ENCODE peak calls at places on chromosome 14, in four cellular contexts. One of them, this sample, is unnamed.

GRCh38 chr14:92135269-92135668 is 13.5 kb downstream of the CPSF2 start:
- DNase-seq in GM12865: peak
- DNase-seq in IMR-90: peak
- DNase-seq in heart right ventricle: no peak
- DNase-seq in this sample: peak

GRCh38 chr14:33590891-33591630 is 359.8 kb downstream of the EGLN3 start:
- DNase-seq in GM12865: no peak
- DNase-seq in heart right ventricle: no peak
- DNase-seq in IMR-90: no peak
- DNase-seq in this sample: no peak

GRCh38 chr14:96363751-96364336 is 518 bp downstream of the GSKIP start:
- DNase-seq in IMR-90: peak
- DNase-seq in heart right ventricle: no peak
- DNase-seq in GM12865: peak
- DNase-seq in this sample: no peak

GRCh38 chr14:76259029-76259735 is 107.5 kb downstream of the GPATCH2L start:
- DNase-seq in IMR-90: no peak
- DNase-seq in heart right ventricle: no peak
- DNase-seq in GM12865: no peak
- DNase-seq in this sample: no peak

GRCh38 chr14:103209054-103209453 is 85.8 kb downstream of the TNFAIP2 start:
- DNase-seq in IMR-90: no peak
- DNase-seq in GM12865: no peak
- DNase-seq in heart right ventricle: no peak
- DNase-seq in this sample: no peak

GRCh38 chr14:21987937-21988336 is 314.3 kb upstream of the OR4E1 start:
- DNase-seq in heart right ventricle: no peak
- DNase-seq in GM12865: peak
- DNase-seq in IMR-90: peak
- DNase-seq in this sample: no peak

GRCh38 chr14:71363961-71364360 is 456.7 kb downstream of the PCNX1 start:
- DNase-seq in heart right ventricle: no peak
- DNase-seq in IMR-90: peak
- DNase-seq in GM12865: no peak
- DNase-seq in this sample: no peak

GRCh38 chr14:100983710-100984109 is 80.2 kb upstream of the RTL1 start:
- DNase-seq in heart right ventricle: no peak
- DNase-seq in GM12865: no peak
- DNase-seq in IMR-90: no peak
- DNase-seq in this sample: no peak

GRCh38 chr14:94011795-94012194 is 14.3 kb upstream of the OTUB2 start:
- DNase-seq in GM12865: peak
- DNase-seq in heart right ventricle: no peak
- DNase-seq in IMR-90: no peak
- DNase-seq in this sample: no peak

GRCh38 chr14:64465856-64466554 is 706 bp downstream of the AKAP5 start:
- DNase-seq in heart right ventricle: no peak
- DNase-seq in IMR-90: peak
- DNase-seq in GM12865: no peak
- DNase-seq in this sample: peak

GRCh38 chr14:22131749-22132476 is 457.1 kb downstream of the DAD1 start:
- DNase-seq in GM12865: peak
- DNase-seq in heart right ventricle: no peak
- DNase-seq in IMR-90: peak
- DNase-seq in this sample: no peak

GRCh38 chr14:103594265-103594664 is 31.5 kb downstream of the COA8 start:
- DNase-seq in IMR-90: peak
- DNase-seq in GM12865: no peak
- DNase-seq in heart right ventricle: peak
- DNase-seq in this sample: peak

GRCh38 chr14:64745511-64746041 is 41.4 kb downstream of the PLEKHG3 start:
- DNase-seq in GM12865: no peak
- DNase-seq in heart right ventricle: no peak
- DNase-seq in IMR-90: peak
- DNase-seq in this sample: no peak

GRCh38 chr14:105064721-105065143 is 498 bp downstream of the GPR132 start:
- DNase-seq in heart right ventricle: no peak
- DNase-seq in IMR-90: peak
- DNase-seq in GM12865: peak
- DNase-seq in this sample: no peak

GRCh38 chr14:99574099-99574880 is 29.7 kb downstream of the CCDC85C start:
- DNase-seq in GM12865: no peak
- DNase-seq in heart right ventricle: peak
- DNase-seq in IMR-90: peak
- DNase-seq in this sample: no peak

GRCh38 chr14:90624228-90624627 is 192.0 kb downstream of the TTC7B start:
- DNase-seq in heart right ventricle: peak
- DNase-seq in IMR-90: peak
- DNase-seq in GM12865: no peak
- DNase-seq in this sample: no peak

GRCh38 chr14:100443643-100444042 is 120.5 kb downstream of the SLC25A47 start:
- DNase-seq in GM12865: no peak
- DNase-seq in heart right ventricle: no peak
- DNase-seq in IMR-90: peak
- DNase-seq in this sample: no peak

GRCh38 chr14:61503167-61503801 is 181.9 kb downstream of the PRKCH start:
- DNase-seq in GM12865: peak
- DNase-seq in IMR-90: peak
- DNase-seq in heart right ventricle: no peak
- DNase-seq in this sample: no peak

GRCh38 chr14:105924951-105925591 is 398.7 kb downstream of the TMEM121 start:
- DNase-seq in heart right ventricle: no peak
- DNase-seq in IMR-90: no peak
- DNase-seq in GM12865: no peak
- DNase-seq in this sample: no peak

GRCh38 chr14:37197421-37198272 is at the start of gene MIPOL1:
- DNase-seq in IMR-90: peak
- DNase-seq in heart right ventricle: peak
- DNase-seq in GM12865: no peak
- DNase-seq in this sample: peak

GRCh38 chr14:29587046-29587445 is 340.6 kb downstream of the PRKD1 start:
- DNase-seq in IMR-90: no peak
- DNase-seq in GM12865: no peak
- DNase-seq in heart right ventricle: no peak
- DNase-seq in this sample: no peak

GRCh38 chr14:92492261-92492660 is 21.3 kb upstream of the RIN3 start:
- DNase-seq in IMR-90: no peak
- DNase-seq in GM12865: no peak
- DNase-seq in heart right ventricle: no peak
- DNase-seq in this sample: no peak

GRCh38 chr14:46651526-46652144 is at the start of gene RPL10L:
- DNase-seq in heart right ventricle: no peak
- DNase-seq in IMR-90: no peak
- DNase-seq in GM12865: no peak
- DNase-seq in this sample: no peak

GRCh38 chr14:97977711-97978261 is 1180.6 kb downstream of the VRK1 start:
- DNase-seq in heart right ventricle: peak
- DNase-seq in IMR-90: no peak
- DNase-seq in GM12865: no peak
- DNase-seq in this sample: peak

GRCh38 chr14:53963491-53964227 is 7.0 kb upstream of the BMP4 start:
- DNase-seq in IMR-90: no peak
- DNase-seq in GM12865: no peak
- DNase-seq in heart right ventricle: peak
- DNase-seq in this sample: no peak

GRCh38 chr14:64500088-64500487 is 3.5 kb downstream of the ZBTB25 start:
- DNase-seq in GM12865: no peak
- DNase-seq in IMR-90: no peak
- DNase-seq in heart right ventricle: no peak
- DNase-seq in this sample: no peak

GRCh38 chr14:105470812-105471771 is 3.5 kb upstream of the CRIP2 start:
- DNase-seq in GM12865: no peak
- DNase-seq in IMR-90: no peak
- DNase-seq in heart right ventricle: peak
- DNase-seq in this sample: no peak

GRCh38 chr14:55077155-55077554 is 25.7 kb downstream of the MAPK1IP1L start:
- DNase-seq in GM12865: peak
- DNase-seq in heart right ventricle: no peak
- DNase-seq in IMR-90: no peak
- DNase-seq in this sample: no peak

GRCh38 chr14:69093551-69094421 is 59.1 kb downstream of the DCAF5 start:
- DNase-seq in IMR-90: peak
- DNase-seq in heart right ventricle: no peak
- DNase-seq in GM12865: no peak
- DNase-seq in this sample: peak

GRCh38 chr14:60327447-60328331 is 78.7 kb downstream of the PPM1A start:
- DNase-seq in IMR-90: peak
- DNase-seq in heart right ventricle: peak
- DNase-seq in GM12865: peak
- DNase-seq in this sample: no peak

GRCh38 chr14:100857923-100858837 is 32.3 kb downstream of the MEG3 start:
- DNase-seq in GM12865: no peak
- DNase-seq in heart right ventricle: no peak
- DNase-seq in IMR-90: no peak
- DNase-seq in this sample: no peak

GRCh38 chr14:74670726-74671125 is 42.2 kb downstream of the AREL1 start:
- DNase-seq in IMR-90: peak
- DNase-seq in GM12865: no peak
- DNase-seq in heart right ventricle: no peak
- DNase-seq in this sample: peak
- TF ChIP-seq CTCF in IMR-90: no peak
- TF ChIP-seq CTCF in GM12865: no peak
- TF ChIP-seq CTCF in heart right ventricle: no peak
- TF ChIP-seq CTCF in this sample: no peak

DNA sequence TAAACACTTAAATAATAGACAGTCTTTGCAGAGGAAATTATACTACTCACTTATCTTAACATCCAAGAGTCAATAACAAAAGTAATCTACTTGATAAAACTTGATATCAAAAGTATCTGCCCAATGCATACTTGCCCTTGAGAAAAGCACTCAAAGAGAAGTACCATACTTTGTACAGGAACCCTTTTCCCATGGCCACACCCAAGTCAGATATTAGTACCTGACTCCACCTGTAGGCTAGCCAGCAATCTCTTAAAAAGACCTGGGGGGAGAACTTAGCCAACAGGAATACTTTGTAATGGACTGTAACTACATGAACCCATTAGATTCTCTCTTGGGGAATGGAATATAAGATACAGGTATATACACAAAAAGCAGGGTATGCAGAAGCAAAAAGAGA is 99.6 kb upstream of the HECTD1 start:
- DNase-seq in GM12865: no peak
- DNase-seq in heart right ventricle: no peak
- DNase-seq in IMR-90: no peak
- DNase-seq in this sample: no peak
- TF ChIP-seq CTCF in GM12865: no peak
- TF ChIP-seq CTCF in heart right ventricle: no peak
- TF ChIP-seq CTCF in IMR-90: no peak
- TF ChIP-seq CTCF in this sample: no peak

DNA sequence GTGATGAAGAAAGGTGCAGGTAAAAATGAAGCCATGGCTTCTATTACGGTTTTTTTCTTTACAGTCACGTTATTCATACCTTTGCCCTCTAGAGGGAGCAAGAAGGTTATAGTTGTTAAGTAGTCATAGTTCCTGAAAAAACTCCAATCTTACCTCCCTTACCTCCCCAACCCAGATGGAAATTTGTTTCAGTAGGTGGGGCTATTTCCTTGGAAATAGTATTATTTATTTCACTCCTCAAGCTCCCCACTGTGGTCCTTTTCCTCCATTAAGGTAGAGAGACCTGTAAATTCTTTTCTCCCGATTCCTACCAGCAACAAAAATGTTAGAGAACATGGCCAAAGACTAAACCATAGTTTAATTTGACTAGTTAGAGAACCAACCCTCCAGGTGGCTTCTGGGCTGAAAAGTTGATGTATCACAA is 43.4 kb downstream of the TMX1 start:
- DNase-seq in IMR-90: peak
- DNase-seq in GM12865: peak
- DNase-seq in heart right ventricle: no peak
- DNase-seq in this sample: peak
- TF ChIP-seq CTCF in IMR-90: peak
- TF ChIP-seq CTCF in GM12865: peak
- TF ChIP-seq CTCF in heart right ventricle: peak
- TF ChIP-seq CTCF in this sample: peak

DNA sequence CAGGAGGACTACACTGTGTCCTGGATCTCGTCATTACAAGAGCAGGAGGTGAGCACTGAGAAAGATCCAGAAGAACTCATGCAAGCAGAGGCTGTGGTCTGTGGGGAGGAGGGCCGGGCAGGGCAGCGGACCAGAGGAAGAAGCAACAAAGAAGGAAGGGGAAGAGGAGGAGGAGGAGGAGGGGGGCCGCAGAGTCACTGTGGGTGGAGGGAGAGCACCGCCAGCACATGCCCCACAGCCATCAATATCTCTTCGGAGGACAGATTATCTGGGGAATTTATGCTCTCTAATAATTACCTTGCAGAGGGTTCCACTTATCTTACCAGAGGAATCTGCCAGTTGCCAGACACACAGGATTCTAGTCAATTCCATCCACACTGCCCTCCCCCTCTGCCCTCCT is 105.6 kb downstream of the DPF3 start:
- DNase-seq in GM12865: peak
- DNase-seq in IMR-90: no peak
- DNase-seq in heart right ventricle: no peak
- DNase-seq in this sample: no peak
- TF ChIP-seq CTCF in GM12865: no peak
- TF ChIP-seq CTCF in IMR-90: no peak
- TF ChIP-seq CTCF in heart right ventricle: no peak
- TF ChIP-seq CTCF in this sample: no peak

DNA sequence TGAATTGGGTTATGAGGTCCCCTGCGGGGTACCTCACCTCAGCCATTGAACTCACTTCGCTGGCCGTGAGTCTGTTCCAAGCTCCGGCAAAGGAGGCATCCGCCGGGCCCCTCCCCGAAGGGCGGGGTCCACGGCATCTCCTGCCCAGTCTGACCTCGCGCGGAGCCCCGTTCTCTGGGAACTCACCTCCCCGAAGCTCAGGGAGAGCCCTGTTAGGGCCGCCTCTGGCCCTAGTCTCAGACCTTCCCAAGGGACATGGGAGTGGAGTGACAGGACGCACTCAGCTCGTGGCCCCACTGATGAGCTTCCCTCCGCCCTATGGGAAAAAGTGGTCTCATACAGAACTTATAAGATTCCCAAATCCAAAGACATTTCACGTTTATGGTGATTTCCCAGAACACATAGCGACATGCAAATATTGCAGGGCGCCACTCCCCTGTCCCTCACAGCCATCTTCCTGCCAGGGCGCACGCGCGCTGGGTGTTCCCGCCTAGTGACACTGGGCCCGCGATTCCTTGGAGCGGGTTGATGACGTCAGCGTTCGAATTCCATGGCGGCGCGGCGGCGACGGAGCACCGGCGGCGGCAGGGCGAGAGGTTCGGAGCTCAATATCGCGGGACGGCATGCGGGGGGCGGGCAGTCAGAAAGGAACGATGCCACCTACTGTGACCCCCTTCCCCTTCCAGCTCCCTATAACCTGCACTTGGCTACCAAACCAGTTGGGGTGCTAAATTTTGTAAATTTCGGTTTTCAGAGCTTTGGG is at the start of gene PARP2:
- DNase-seq in GM12865: peak
- DNase-seq in heart right ventricle: peak
- DNase-seq in IMR-90: peak
- DNase-seq in this sample: peak
- TF ChIP-seq CTCF in GM12865: no peak
- TF ChIP-seq CTCF in heart right ventricle: no peak
- TF ChIP-seq CTCF in IMR-90: no peak
- TF ChIP-seq CTCF in this sample: no peak

GRCh38 chr14:81868172-81868571 is 334.5 kb upstream of the SEL1L start:
- DNase-seq in GM12865: no peak
- DNase-seq in heart right ventricle: no peak
- DNase-seq in IMR-90: no peak
- DNase-seq in this sample: no peak
- TF ChIP-seq CTCF in GM12865: no peak
- TF ChIP-seq CTCF in heart right ventricle: no peak
- TF ChIP-seq CTCF in IMR-90: no peak
- TF ChIP-seq CTCF in this sample: no peak

This sample was measured in astrocyte of the cerebellum.